ENCODE peak calls at places on chromosomes 1 and 21, in six cellular contexts. Q is GM13977, F is GM12864, L is fibroblast of the aortic adventitia, B is pancreas, V is mesothelial cell of epicardium. A is an unnamed sample.

GRCh38 chr1:28111157-28111556 is 22.7 kb upstream of the EYA3 start:
- DNase-seq in Q (peak; percentile 18), B (no peak), L (no peak), V (no peak), F (no peak), A (no peak)

GRCh38 chr1:229156819-229157218 is 114.1 kb upstream of the RAB4A start:
- DNase-seq in V (no peak), Q (no peak), F (no peak), L (peak; percentile 25), B (no peak), A (no peak)

GRCh38 chr1:180773210-180773865 is 139.4 kb upstream of the KIAA1614 start:
- DNase-seq in V (no peak), L (peak; percentile 59), B (no peak), Q (no peak), F (no peak), A (no peak)

GRCh38 chr1:32817815-32818786 is 648 bp downstream of the S100PBP start:
- DNase-seq in Q (no peak), L (peak; percentile 42), B (peak; percentile 79), V (peak; percentile 43), F (no peak), A (no peak)

GRCh38 chr1:64019818-64020217 is 183.6 kb upstream of the UBE2U start:
- DNase-seq in V (no peak), Q (no peak), L (peak; percentile 78), B (no peak), F (peak; percentile 2), A (peak; percentile 12)

GRCh38 chr1:101108123-101108522 is 82.5 kb upstream of the DPH5 start:
- DNase-seq in B (peak; percentile 9), L (no peak), V (no peak), Q (no peak), F (no peak), A (no peak)

GRCh38 chr1:206784471-206784903 is 12.2 kb upstream of the IL10 start:
- DNase-seq in V (no peak), F (peak; percentile 96), Q (peak; percentile 42), B (no peak), L (no peak), A (peak; percentile 76)

GRCh38 chr1:234862944-234863515 is 253.1 kb upstream of the IRF2BP2 start:
- DNase-seq in V (peak; percentile 28), B (peak; percentile 47), L (peak; percentile 48), Q (no peak), F (no peak), A (no peak)

GRCh38 chr1:62967031-62967430 is 183.1 kb downstream of the ATG4C start:
- DNase-seq in Q (no peak), F (no peak), L (no peak), B (no peak), V (no peak), A (no peak)

GRCh38 chr1:180962178-180962577 is 49.5 kb downstream of the KIAA1614 start:
- DNase-seq in L (no peak), Q (no peak), F (no peak), V (no peak), B (no peak), A (no peak)

GRCh38 chr1:182064611-182065010 is 3.1 kb upstream of the ZNF648 start:
- DNase-seq in L (no peak), V (no peak), F (no peak), Q (no peak), B (no peak), A (no peak)

GRCh38 chr1:112457241-112457640 is 51.5 kb upstream of the WNT2B start:
- DNase-seq in L (peak; percentile 61), B (no peak), F (no peak), V (no peak), Q (no peak), A (no peak)

GRCh38 chr21:41900401-41900800 is 21.3 kb upstream of the PRDM15 start:
- DNase-seq in Q (no peak), B (peak; percentile 57), L (no peak), F (no peak), V (no peak), A (no peak)

DNA sequence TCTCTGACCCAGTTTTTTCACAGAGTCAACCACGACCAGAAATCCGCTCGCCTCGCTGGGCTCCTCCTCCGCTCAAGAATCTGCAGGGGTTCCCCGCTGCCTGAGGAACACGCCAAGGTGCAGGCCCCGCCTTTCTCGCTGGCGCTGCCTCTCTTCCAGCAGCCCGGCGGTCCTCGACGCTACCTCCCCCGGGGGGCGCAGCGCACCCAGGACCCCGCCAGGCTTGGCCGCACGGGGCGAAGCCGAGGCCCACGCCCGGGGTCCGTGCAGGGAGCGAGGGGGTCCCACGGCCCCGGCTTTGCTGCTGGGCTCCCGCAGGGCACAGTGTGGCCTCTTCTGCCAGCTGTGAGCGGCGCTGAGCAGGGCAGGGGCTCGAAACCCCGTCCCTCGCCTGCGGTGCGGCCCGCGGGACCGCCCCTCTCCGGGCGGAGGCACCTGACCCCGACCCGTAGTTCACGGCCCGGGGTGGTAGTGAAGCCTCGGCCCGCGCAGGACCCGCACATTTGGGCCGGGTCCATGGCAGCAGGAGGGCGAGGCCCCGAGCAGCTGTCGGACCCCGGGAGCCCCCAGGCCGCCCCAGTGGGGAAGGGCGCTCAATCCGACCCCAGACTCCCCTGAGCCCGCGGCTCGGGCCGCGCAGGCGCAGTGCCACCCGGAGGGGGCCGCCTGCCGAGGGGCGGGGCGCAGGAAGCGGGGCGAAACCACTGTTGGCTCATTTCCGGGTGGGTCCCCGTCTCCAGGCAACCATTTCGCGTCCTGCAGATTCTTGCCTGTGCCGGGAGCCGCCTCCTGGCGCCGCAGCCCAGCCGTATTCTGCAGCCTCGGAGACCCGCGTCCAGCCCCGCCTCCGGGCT is 10.0 kb upstream of the MMEL1 start:
- DNase-seq in L (peak; percentile 87), Q (peak; percentile 100), B (peak; percentile 90), F (peak; percentile 74), V (peak; percentile 96), A (peak; percentile 100)
- TF ChIP-seq CTCF in L (peak; percentile 17), Q (peak; percentile 22), B (no peak), F (no peak), V (no peak), A (no peak)

GRCh38 chr21:31537872-31538576 is 121.5 kb upstream of the SOD1 start:
- DNase-seq in V (no peak), L (no peak), Q (no peak), F (no peak), B (no peak), A (no peak)
- TF ChIP-seq CTCF in V (peak; percentile 30), L (no peak), Q (no peak), F (no peak), B (no peak), A (no peak)

DNA sequence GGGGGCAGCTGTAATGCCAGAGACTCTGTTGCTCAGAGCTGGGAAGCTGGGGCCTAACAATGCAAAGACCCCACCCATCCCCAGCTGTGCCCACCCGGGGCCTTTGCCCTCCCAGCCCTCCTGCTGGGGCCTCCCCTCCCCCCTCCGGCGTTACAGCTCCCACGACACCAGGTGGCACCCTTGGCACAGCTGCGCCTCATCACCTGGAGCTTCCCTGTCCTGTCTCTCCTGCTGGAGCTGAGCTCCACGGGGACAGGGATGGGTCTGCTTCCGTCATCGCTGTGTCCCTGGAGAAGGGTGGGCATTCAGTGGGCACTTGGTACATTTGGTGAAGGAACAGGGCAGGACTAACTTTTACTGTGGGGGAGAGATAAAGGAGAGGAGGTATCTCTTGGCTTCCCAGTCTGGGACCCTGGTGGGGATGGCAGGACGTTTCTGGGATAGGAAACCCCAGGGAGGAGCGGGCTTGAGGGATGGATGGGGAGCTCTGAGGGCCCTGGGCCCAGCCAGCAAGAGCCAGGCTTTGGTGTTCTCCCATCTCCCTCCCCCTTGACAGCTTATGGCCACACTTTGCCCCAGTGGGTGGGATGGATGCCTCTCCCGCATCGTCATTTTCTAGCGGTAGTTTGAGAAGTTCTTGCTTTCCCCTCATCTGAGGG is 453.2 kb downstream of the PTPRU start:
- DNase-seq in V (no peak), F (no peak), Q (no peak), B (no peak), L (no peak), A (no peak)
- TF ChIP-seq CTCF in V (no peak), F (peak; percentile 36), Q (peak; percentile 35), B (no peak), L (no peak), A (peak; percentile 25)

DNA sequence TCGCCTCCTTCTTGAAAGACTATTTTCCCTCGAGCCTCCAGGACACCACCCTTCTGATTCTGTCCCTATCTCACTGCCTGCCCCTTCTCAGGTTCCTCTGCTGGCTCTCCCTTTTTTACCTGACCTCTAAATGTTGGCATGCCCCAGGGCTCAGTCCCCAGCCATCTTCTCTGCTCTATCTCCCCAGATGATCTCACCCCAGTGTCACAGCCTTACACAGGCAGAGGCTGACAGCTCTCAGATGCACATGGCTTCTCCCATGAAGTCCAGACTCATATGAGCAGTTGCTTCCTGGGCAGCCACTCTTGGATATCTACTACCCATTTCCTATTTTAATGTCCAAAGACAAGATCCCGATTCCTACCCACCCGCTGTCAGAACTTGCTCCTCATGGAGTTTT is 37.5 kb downstream of the RXRG start:
- DNase-seq in L (no peak), V (no peak), B (no peak), Q (no peak), F (no peak), A (no peak)
- TF ChIP-seq CTCF in L (no peak), V (no peak), B (no peak), Q (no peak), F (no peak), A (no peak)

A was measured in GM10248.